ENCODE peak calls at places on chromosomes 2 and 18, in four cellular contexts. K is stomach; C is stimulated activated CD4-positive, alpha-beta T cell treated with anti-CD3 and anti-CD28 coated beads, Interleukin-4, amount 100 ng/mL, for 24 hours; R is foreskin fibroblast. E is an unnamed sample.

GRCh38 chr18:13611616-13612110 is 114.7 kb downstream of the FAM210A start:
- DNase-seq in K (no peak), C (no peak), R (peak; percentile 49), E (peak; percentile 80)

GRCh38 chr2:28232267-28232666 is 160.4 kb upstream of the FOSL2 start:
- DNase-seq in K (no peak), C (no peak), R (peak; percentile 38), E (no peak)

GRCh38 chr18:50573679-50574078 is 13.8 kb downstream of the MAPK4 start:
- DNase-seq in K (no peak), C (no peak), R (no peak), E (no peak)

GRCh38 chr2:183057333-183057985 is 19.2 kb upstream of the NCKAP1 start:
- DNase-seq in K (no peak), C (no peak), R (no peak), E (no peak)

GRCh38 chr2:240322231-240322955 is 113.1 kb upstream of the GPC1 start:
- DNase-seq in K (no peak), C (no peak), R (peak; percentile 47), E (no peak)

GRCh38 chr2:40436093-40436475 is 15.8 kb downstream of the SLC8A1 start:
- DNase-seq in K (no peak), C (no peak), R (peak; percentile 32), E (no peak)

GRCh38 chr2:189659734-189660133 is 1.5 kb upstream of the ASNSD1 start:
- DNase-seq in K (no peak), C (no peak), R (no peak), E (no peak)

GRCh38 chr2:164205347-164205746 is 415.9 kb downstream of the GRB14 start:
- DNase-seq in K (no peak), C (no peak), R (peak; percentile 31), E (no peak)

GRCh38 chr2:16005819-16006536 is 65.6 kb downstream of the MYCN start:
- DNase-seq in K (peak; percentile 37), C (no peak), R (no peak), E (no peak)

GRCh38 chr18:43590182-43590903 is 313.1 kb upstream of the SYT4 start:
- DNase-seq in K (peak; percentile 53), C (no peak), R (peak; percentile 4), E (peak; percentile 71)

GRCh38 chr2:160207804-160208661 is 8.0 kb upstream of the ITGB6 start:
- DNase-seq in K (peak; percentile 82), C (no peak), R (peak; percentile 98), E (peak; percentile 82)

GRCh38 chr2:224162122-224162521 is 123.0 kb upstream of the SERPINE2 start:
- DNase-seq in K (no peak), C (no peak), R (peak; percentile 85), E (no peak)

GRCh38 chr18:36697905-36698304 is 130.9 kb downstream of the TPGS2 start:
- DNase-seq in K (no peak), C (no peak), R (peak; percentile 87), E (no peak)

GRCh38 chr2:1744446-1745170 is at the start of gene PXDN:
- DNase-seq in K (no peak), C (no peak), R (peak; percentile 91), E (peak; percentile 73)

GRCh38 chr2:160876029-160876428 is 284.2 kb upstream of the TANK start:
- DNase-seq in K (no peak), C (no peak), R (peak; percentile 36), E (no peak)

GRCh38 chr2:121076501-121076820 is 208.5 kb downstream of the TFCP2L1 start:
- DNase-seq in K (no peak), C (no peak), R (no peak), E (no peak)

GRCh38 chr2:120470041-120470716 is 124.2 kb downstream of the INHBB start:
- DNase-seq in K (peak; percentile 85), C (no peak), R (peak; percentile 99), E (peak; percentile 77)

GRCh38 chr18:9708057-9708881 is at the start of gene RAB31:
- DNase-seq in K (peak; percentile 64), C (no peak), R (peak; percentile 94), E (peak; percentile 93)

GRCh38 chr2:117523267-117523666 is 291.2 kb upstream of the DDX18 start:
- DNase-seq in K (peak; percentile 94), C (no peak), R (peak; percentile 1), E (no peak)

GRCh38 chr18:48777026-48777736 is 173.6 kb downstream of the SMAD7 start:
- DNase-seq in K (peak; percentile 71), C (peak; percentile 69), R (peak; percentile 58), E (peak; percentile 92)

GRCh38 chr2:16238756-16239150 is 298.4 kb downstream of the MYCN start:
- DNase-seq in K (no peak), C (no peak), R (no peak), E (no peak)

GRCh38 chr2:141570474-141571131 is 560.2 kb downstream of the LRP1B start:
- DNase-seq in K (no peak), C (no peak), R (no peak), E (peak; percentile 71)

GRCh38 chr2:217740796-217741195 is 262.0 kb downstream of the TNS1 start:
- DNase-seq in K (no peak), C (no peak), R (no peak), E (no peak)

GRCh38 chr2:36965751-36966369 is 476 bp downstream of the STRN start:
- DNase-seq in K (peak; percentile 49), C (peak; percentile 47), R (peak; percentile 44), E (no peak)

GRCh38 chr2:121236101-121236640 is 48.8 kb downstream of the TFCP2L1 start:
- DNase-seq in K (no peak), C (no peak), R (no peak), E (peak; percentile 44)

GRCh38 chr2:79040967-79041582 is 15.6 kb downstream of the REG3G start:
- DNase-seq in K (no peak), C (no peak), R (no peak), E (no peak)

GRCh38 chr2:12244070-12244469 is 472.7 kb upstream of the TRIB2 start:
- DNase-seq in K (no peak), C (no peak), R (peak; percentile 51), E (no peak)

GRCh38 chr18:621181-621580 is 24.4 kb downstream of the CLUL1 start:
- DNase-seq in K (no peak), C (no peak), R (peak; percentile 89), E (no peak)

GRCh38 chr2:189285962-189286648 is 106.5 kb upstream of the COL5A2 start:
- DNase-seq in K (no peak), C (peak; percentile 28), R (peak; percentile 86), E (no peak)

GRCh38 chr18:22348521-22349316 is 69.0 kb downstream of the CTAGE1 start:
- DNase-seq in K (peak; percentile 60), C (no peak), R (peak; percentile 53), E (peak; percentile 81)

GRCh38 chr18:61992285-61992684 is 99.5 kb upstream of the RNF152 start:
- DNase-seq in K (no peak), C (no peak), R (peak; percentile 86), E (no peak)

GRCh38 chr2:23926750-23927627 is at the start of gene ATAD2B:
- DNase-seq in K (peak; percentile 93), C (peak; percentile 91), R (peak; percentile 99), E (peak; percentile 99)